ENCODE peak calls at places on chromosomes 2 and 18, in four cellular contexts. Y, K, B and V are unnamed samples.

GRCh38 chr2:198127627-198128026 is 323.2 kb downstream of the PLCL1 start:
- DNase-seq in Y (peak), K (no peak), B (peak), V (peak)

GRCh38 chr2:196324212-196324611 is 152.8 kb upstream of the STK17B start:
- DNase-seq in Y (peak), K (no peak), B (no peak), V (no peak)

GRCh38 chr18:35026407-35027061 is 14.7 kb upstream of the MAPRE2 start:
- DNase-seq in Y (peak), K (no peak), B (no peak), V (no peak)

GRCh38 chr2:80496770-80497169 is 192.2 kb upstream of the LRRTM1 start:
- DNase-seq in Y (no peak), K (no peak), B (no peak), V (no peak)

GRCh38 chr2:142973822-142974207 is 96.4 kb downstream of the KYNU start:
- DNase-seq in Y (no peak), K (no peak), B (no peak), V (no peak)

GRCh38 chr2:237486819-237487448 is at the start of gene MLPH:
- DNase-seq in Y (no peak), K (no peak), B (no peak), V (no peak)

GRCh38 chr2:20288941-20289340 is 61.7 kb downstream of the PUM2 start:
- DNase-seq in Y (no peak), K (no peak), B (no peak), V (no peak)

GRCh38 chr2:16487686-16488085 is 177.9 kb downstream of the CYRIA start:
- DNase-seq in Y (peak), K (no peak), B (no peak), V (no peak)

GRCh38 chr2:149601141-149601796 is 13.7 kb upstream of the MMADHC start:
- DNase-seq in Y (no peak), K (no peak), B (no peak), V (no peak)

GRCh38 chr2:112959109-112959591 is 18.7 kb upstream of the IL36G start:
- DNase-seq in Y (no peak), K (no peak), B (no peak), V (peak)

GRCh38 chr2:4002841-4003403 is 299.5 kb downstream of the DCDC2C start:
- DNase-seq in Y (no peak), K (no peak), B (no peak), V (no peak)